ENCODE peak calls at places on chromosomes 1 and 21, in four cellular contexts. J is left lung; K is IMR-90; E is CD4-positive, CD25-positive, alpha-beta regulatory T cell. X is an unnamed sample. For H3K4me1, the result is how much of the 10 kb centered on the place peaks cover.

GRCh38 chr1:93692001-93692400 is 10.4 kb upstream of the BCAR3 start:
- DNase-seq in J (no peak), E (no peak), K (no peak), X (no peak)

GRCh38 chr1:229204863-229205777 is 65.8 kb upstream of the RAB4A start:
- DNase-seq in E (no peak), K (peak), J (no peak), X (peak)

GRCh38 chr21:42512346-42513034 is 1.2 kb upstream of the SLC37A1 start:
- DNase-seq in K (no peak), E (no peak), J (no peak), X (no peak)

GRCh38 chr1:184691719-184692324 is 62.8 kb downstream of the EDEM3 start:
- DNase-seq in K (peak), J (no peak), E (no peak), X (peak)

GRCh38 chr1:10059329-10059691 is 26.6 kb downstream of the UBE4B start:
- DNase-seq in E (no peak), K (no peak), J (no peak), X (no peak)

GRCh38 chr1:203465943-203466342 is 9.7 kb upstream of the PRELP start:
- DNase-seq in E (no peak), K (no peak), J (peak), X (peak)

GRCh38 chr1:176119549-176119948 is 87.5 kb downstream of the COP1 start:
- DNase-seq in E (no peak), K (peak), J (no peak), X (peak)

GRCh38 chr1:182317489-182318180 is 74.0 kb downstream of the GLUL start:
- DNase-seq in E (no peak), K (no peak), J (no peak), X (no peak)

GRCh38 chr21:38170283-38170682 is 86.5 kb upstream of the KCNJ15 start:
- DNase-seq in K (peak), J (peak), E (no peak), X (peak)

GRCh38 chr1:158249646-158250045 is 4.6 kb upstream of the CD1A start:
- DNase-seq in J (no peak), E (no peak), K (no peak), X (no peak)

GRCh38 chr1:24319962-24320361 is 805 bp downstream of the GRHL3 start:
- DNase-seq in J (no peak), K (no peak), E (no peak), X (no peak)
- H3K27ac ChIP-seq in J (no peak), K (no peak), E (no peak), X (no peak)

GRCh38 chr1:72482736-72483413 is 200.5 kb upstream of the NEGR1 start:
- DNase-seq in E (no peak), J (no peak), K (no peak), X (no peak)
- H3K4me1 ChIP-seq in E (under half), J (under half), K (under half), X (under half)

GRCh38 chr1:151311589-151312331 is 15.5 kb downstream of the PI4KB start:
- DNase-seq in K (peak), J (peak), E (no peak), X (peak)
- H3K27ac ChIP-seq in K (peak), J (peak), E (no peak), X (peak)

DNA sequence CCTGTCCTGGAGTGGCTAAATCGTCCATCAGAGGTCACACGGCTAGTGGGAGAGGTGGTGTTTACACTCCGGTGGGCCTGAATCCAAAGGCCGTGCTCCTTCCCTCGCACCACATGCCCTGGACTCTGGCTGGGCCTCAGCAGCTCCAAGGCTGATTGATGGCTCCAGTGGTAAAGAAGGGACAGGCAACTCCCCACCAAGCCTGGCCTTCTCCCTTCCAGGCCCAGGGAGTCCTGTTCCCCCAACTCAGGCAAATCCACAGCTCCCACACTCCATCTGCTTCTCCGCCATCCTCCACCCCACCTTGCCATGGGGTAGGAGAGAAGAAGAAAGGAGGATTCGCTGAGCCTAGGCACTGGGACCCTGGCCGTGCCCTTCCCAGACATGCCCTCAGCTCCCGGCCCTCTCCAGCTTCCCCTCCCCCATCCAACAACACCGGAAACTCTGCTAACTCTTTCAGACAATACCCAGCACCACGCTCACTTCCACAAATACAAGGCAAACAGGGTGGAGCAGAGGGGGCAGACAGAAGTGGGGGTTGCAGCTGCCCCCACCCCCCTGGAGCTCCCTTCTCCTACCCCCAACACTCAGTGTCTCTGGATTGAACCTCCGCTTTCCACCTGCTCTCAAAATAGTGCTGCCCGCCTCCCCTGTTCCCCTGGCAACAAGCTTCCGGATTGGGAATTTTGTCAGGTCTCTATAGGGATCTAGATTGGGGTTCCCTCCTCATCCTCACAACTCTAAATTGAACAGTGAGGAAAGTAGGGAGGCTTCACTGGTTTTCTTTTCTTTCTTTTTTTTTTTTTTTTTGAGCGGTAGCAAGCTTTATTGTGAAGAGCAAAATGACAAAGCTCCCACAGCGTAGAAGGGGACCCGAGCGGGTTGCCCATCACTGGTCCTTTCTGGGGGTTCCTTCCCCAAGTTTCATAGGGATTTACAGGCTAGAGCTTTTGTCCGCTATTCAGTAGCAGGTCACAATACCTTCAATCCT is 10.6 kb downstream of the ARHGEF2 start:
- DNase-seq in J (no peak), K (no peak), E (no peak), X (no peak)
- H3K4me1 ChIP-seq in J (half or more), K (under half), E (half or more), X (under half)

X was measured in cardiac muscle cell.